ENCODE peak calls at places on chromosome 14, in four cellular contexts. One of them, this sample, is unnamed.

GRCh38 chr14:91294153-91294552 is 49.6 kb upstream of the GPR68 start:
- DNase-seq in myocyte: no peak
- DNase-seq in neuronal stem cell: no peak
- DNase-seq in mucosa of gallbladder: no peak
- DNase-seq in this sample: no peak

GRCh38 chr14:99626041-99626648 is 18.8 kb upstream of the HHIPL1 start:
- DNase-seq in myocyte: no peak
- DNase-seq in neuronal stem cell: no peak
- DNase-seq in mucosa of gallbladder: no peak
- DNase-seq in this sample: no peak

GRCh38 chr14:21204167-21205025 is 48.5 kb upstream of the OR5AU1 start:
- DNase-seq in myocyte: no peak
- DNase-seq in neuronal stem cell: no peak
- DNase-seq in mucosa of gallbladder: no peak
- DNase-seq in this sample: no peak

GRCh38 chr14:50871914-50872732 is at the start of gene ABHD12B:
- DNase-seq in myocyte: no peak
- DNase-seq in neuronal stem cell: no peak
- DNase-seq in mucosa of gallbladder: no peak
- DNase-seq in this sample: no peak

GRCh38 chr14:95311752-95312151 is 8.0 kb downstream of the CLMN start:
- DNase-seq in myocyte: no peak
- DNase-seq in neuronal stem cell: no peak
- DNase-seq in mucosa of gallbladder: no peak
- DNase-seq in this sample: no peak

GRCh38 chr14:99603471-99603933 is 505 bp downstream of the CCDC85C start:
- DNase-seq in myocyte: no peak
- DNase-seq in neuronal stem cell: no peak
- DNase-seq in mucosa of gallbladder: peak
- DNase-seq in this sample: no peak

GRCh38 chr14:103260629-103261124 is 73.4 kb upstream of the EIF5 start:
- DNase-seq in myocyte: peak
- DNase-seq in neuronal stem cell: no peak
- DNase-seq in mucosa of gallbladder: peak
- DNase-seq in this sample: peak

GRCh38 chr14:74941676-74942097 is 13.7 kb downstream of the PGF start:
- DNase-seq in myocyte: peak
- DNase-seq in neuronal stem cell: no peak
- DNase-seq in mucosa of gallbladder: peak
- DNase-seq in this sample: no peak

GRCh38 chr14:99055019-99055418 is 217.0 kb downstream of the BCL11B start:
- DNase-seq in myocyte: no peak
- DNase-seq in neuronal stem cell: no peak
- DNase-seq in mucosa of gallbladder: no peak
- DNase-seq in this sample: no peak

GRCh38 chr14:67166450-67166853 is 22.8 kb upstream of the GARIN2 start:
- DNase-seq in myocyte: peak
- DNase-seq in neuronal stem cell: peak
- DNase-seq in mucosa of gallbladder: peak
- DNase-seq in this sample: no peak

GRCh38 chr14:83294941-83295340 is 1761.3 kb upstream of the SEL1L start:
- DNase-seq in myocyte: no peak
- DNase-seq in neuronal stem cell: no peak
- DNase-seq in mucosa of gallbladder: no peak
- DNase-seq in this sample: no peak

GRCh38 chr14:55901281-55901680 is 216.9 kb upstream of the PELI2 start:
- DNase-seq in myocyte: no peak
- DNase-seq in neuronal stem cell: no peak
- DNase-seq in mucosa of gallbladder: no peak
- DNase-seq in this sample: no peak

GRCh38 chr14:94036328-94037167 is 10.4 kb downstream of the OTUB2 start:
- DNase-seq in myocyte: peak
- DNase-seq in neuronal stem cell: peak
- DNase-seq in mucosa of gallbladder: peak
- DNase-seq in this sample: peak

GRCh38 chr14:92677087-92677668 is 71.2 kb downstream of the LGMN start:
- DNase-seq in myocyte: no peak
- DNase-seq in neuronal stem cell: no peak
- DNase-seq in mucosa of gallbladder: no peak
- DNase-seq in this sample: no peak

GRCh38 chr14:101176535-101177205 is 273.1 kb upstream of the RTL1 start:
- DNase-seq in myocyte: no peak
- DNase-seq in neuronal stem cell: no peak
- DNase-seq in mucosa of gallbladder: no peak
- DNase-seq in this sample: no peak

GRCh38 chr14:61211476-61212262 is 69.5 kb downstream of the TMEM30B start:
- DNase-seq in myocyte: no peak
- DNase-seq in neuronal stem cell: no peak
- DNase-seq in mucosa of gallbladder: no peak
- DNase-seq in this sample: no peak

GRCh38 chr14:25011095-25011494 is 38.9 kb downstream of the STXBP6 start:
- DNase-seq in myocyte: no peak
- DNase-seq in neuronal stem cell: no peak
- DNase-seq in mucosa of gallbladder: no peak
- DNase-seq in this sample: no peak

GRCh38 chr14:103156733-103157411 is 33.6 kb downstream of the TNFAIP2 start:
- DNase-seq in myocyte: no peak
- DNase-seq in neuronal stem cell: no peak
- DNase-seq in mucosa of gallbladder: no peak
- DNase-seq in this sample: no peak

This sample was measured in stomach.